ENCODE peak calls at places on chromosomes 5 and 9, in nine cellular contexts. T is heart right ventricle, U is astrocyte of the spinal cord, F is adrenal gland, D is DND-41, E is AG09319, V is H9, B is foreskin fibroblast, G is AG10803. L is an unnamed sample.

GRCh38 chr5:112338681-112339337 is 80.3 kb downstream of the EPB41L4A start:
- DNase-seq in T (no peak), U (peak), F (no peak), D (no peak), E (no peak), V (no peak), B (no peak), G (peak), L (no peak)

GRCh38 chr9:134035041-134036039 is 10.1 kb downstream of the BRD3OS start:
- DNase-seq in T (no peak), U (no peak), F (peak), D (no peak), E (no peak), V (no peak), B (no peak), G (no peak), L (no peak)

GRCh38 chr9:93319992-93320490 is 131.4 kb upstream of the FAM120A start:
- DNase-seq in T (no peak), U (no peak), F (no peak), D (no peak), E (no peak), V (peak), B (no peak), G (no peak), L (no peak)

GRCh38 chr5:143322931-143323330 is 80.6 kb downstream of the NR3C1 start:
- DNase-seq in T (no peak), U (peak), F (no peak), D (no peak), E (no peak), V (no peak), B (no peak), G (no peak), L (no peak)

GRCh38 chr5:66891184-66891925 is 295.2 kb downstream of the MAST4 start:
- DNase-seq in T (no peak), U (no peak), F (no peak), D (no peak), E (no peak), V (no peak), B (no peak), G (no peak), L (no peak)

GRCh38 chr9:115717298-115717697 is 436.3 kb upstream of the PAPPA start:
- DNase-seq in T (no peak), U (peak), F (no peak), D (no peak), E (no peak), V (no peak), B (peak), G (no peak), L (no peak)

GRCh38 chr5:11524188-11524587 is 380.1 kb downstream of the CTNND2 start:
- DNase-seq in T (no peak), U (no peak), F (no peak), D (no peak), E (no peak), V (no peak), B (no peak), G (no peak), L (no peak)

GRCh38 chr9:125437771-125438221 is 176.2 kb downstream of the GAPVD1 start:
- DNase-seq in T (no peak), U (no peak), F (no peak), D (no peak), E (no peak), V (peak), B (no peak), G (no peak), L (no peak)

GRCh38 chr5:1926071-1926440 is 43.3 kb upstream of the IRX4 start:
- DNase-seq in T (no peak), U (no peak), F (no peak), D (no peak), E (no peak), V (no peak), B (no peak), G (no peak), L (no peak)

GRCh38 chr5:54837939-54838457 is 147.4 kb downstream of the ESM1 start:
- DNase-seq in T (no peak), U (no peak), F (no peak), D (no peak), E (no peak), V (no peak), B (no peak), G (no peak), L (no peak)

GRCh38 chr5:95284512-95285405 is at the start of gene MCTP1:
- DNase-seq in T (peak), U (peak), F (peak), D (no peak), E (no peak), V (peak), B (no peak), G (no peak), L (peak)

GRCh38 chr9:135167839-135168378 is 80.4 kb downstream of the OLFM1 start:
- DNase-seq in T (no peak), U (no peak), F (no peak), D (no peak), E (no peak), V (no peak), B (no peak), G (no peak), L (no peak)

GRCh38 chr9:69215774-69216482 is 41.9 kb downstream of the TJP2 start:
- DNase-seq in T (no peak), U (no peak), F (peak), D (no peak), E (no peak), V (no peak), B (no peak), G (no peak), L (no peak)

GRCh38 chr9:16179566-16179965 is 626.7 kb downstream of the CCDC171 start:
- DNase-seq in T (no peak), U (no peak), F (no peak), D (peak), E (no peak), V (no peak), B (no peak), G (no peak), L (peak)

GRCh38 chr9:36488322-36488838 is 84.3 kb upstream of the MELK start:
- DNase-seq in T (no peak), U (peak), F (no peak), D (no peak), E (no peak), V (no peak), B (no peak), G (no peak), L (no peak)

GRCh38 chr5:138448481-138449398 is 9.9 kb downstream of the REEP2 start:
- DNase-seq in T (no peak), U (peak), F (peak), D (no peak), E (no peak), V (no peak), B (no peak), G (peak), L (no peak)

GRCh38 chr9:8718121-8718725 is 918.6 kb upstream of the DMAC1 start:
- DNase-seq in T (no peak), U (peak), F (no peak), D (no peak), E (no peak), V (no peak), B (no peak), G (peak), L (no peak)

GRCh38 chr5:75089137-75089536 is 36.8 kb upstream of the GCNT4 start:
- DNase-seq in T (no peak), U (no peak), F (no peak), D (no peak), E (no peak), V (no peak), B (no peak), G (no peak), L (no peak)

GRCh38 chr9:87676976-87677775 is 48.7 kb upstream of the CTSL start:
- DNase-seq in T (no peak), U (no peak), F (peak), D (no peak), E (no peak), V (peak), B (peak), G (peak), L (no peak)

DNA sequence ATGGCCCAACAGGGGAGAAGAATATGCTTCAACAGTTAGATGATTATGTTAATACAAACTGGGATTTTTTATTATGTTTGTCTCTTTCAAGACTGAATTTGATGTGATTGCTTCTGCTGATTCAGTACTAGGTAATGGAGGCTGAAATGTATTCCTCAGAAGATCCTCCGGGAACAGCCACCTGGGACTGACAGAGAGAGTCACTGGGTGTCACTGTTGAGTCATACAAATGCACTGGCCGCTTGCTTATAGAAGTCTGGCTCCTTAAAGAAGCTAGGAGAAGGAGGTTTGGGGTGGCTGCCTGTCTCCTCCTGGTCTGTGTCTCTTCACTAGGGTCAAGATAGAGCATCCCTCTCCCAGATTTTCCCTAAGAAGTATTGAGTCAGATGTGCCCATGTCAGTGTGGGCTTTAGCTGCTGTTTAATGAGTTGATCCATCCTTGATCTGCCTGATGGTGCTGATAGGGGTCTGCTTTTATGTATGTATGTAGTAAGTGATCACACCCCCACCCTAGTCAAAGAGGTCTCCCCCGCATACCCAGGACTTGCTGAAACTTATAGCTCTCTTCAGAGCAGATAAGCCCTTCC is 773.4 kb downstream of the BRINP1 start:
- DNase-seq in T (no peak), U (peak), F (peak), D (no peak), E (no peak), V (peak), B (peak), G (peak), L (no peak)
- TF ChIP-seq CTCF in T (peak), U (peak), F (peak), D (peak), E (peak), V (peak), B (peak), G (peak), L (peak)

GRCh38 chr5:181058786-181059296 is 18.8 kb downstream of the BTNL9 start:
- DNase-seq in T (no peak), U (no peak), F (no peak), D (no peak), E (no peak), V (no peak), B (no peak), G (no peak), L (no peak)

GRCh38 chr5:181060924-181061323 is 20.9 kb downstream of the BTNL9 start:
- DNase-seq in T (no peak), U (no peak), F (no peak), D (no peak), E (no peak), V (no peak), B (no peak), G (no peak), L (peak)

GRCh38 chr5:181058321-181058720 is 18.3 kb downstream of the BTNL9 start:
- DNase-seq in T (no peak), U (no peak), F (no peak), D (no peak), E (no peak), V (no peak), B (no peak), G (no peak), L (no peak)

GRCh38 chr5:181060231-181060590 is 20.1 kb downstream of the BTNL9 start:
- DNase-seq in T (no peak), U (no peak), F (no peak), D (no peak), E (no peak), V (no peak), B (no peak), G (no peak), L (no peak)

GRCh38 chr5:181059297-181060230 is 19.5 kb downstream of the BTNL9 start:
- DNase-seq in T (no peak), U (no peak), F (no peak), D (no peak), E (no peak), V (peak), B (no peak), G (no peak), L (no peak)
- TF ChIP-seq CTCF in T (no peak), U (no peak), F (no peak), D (no peak), E (no peak), V (no peak), B (no peak), G (no peak), L (no peak)

DNA sequence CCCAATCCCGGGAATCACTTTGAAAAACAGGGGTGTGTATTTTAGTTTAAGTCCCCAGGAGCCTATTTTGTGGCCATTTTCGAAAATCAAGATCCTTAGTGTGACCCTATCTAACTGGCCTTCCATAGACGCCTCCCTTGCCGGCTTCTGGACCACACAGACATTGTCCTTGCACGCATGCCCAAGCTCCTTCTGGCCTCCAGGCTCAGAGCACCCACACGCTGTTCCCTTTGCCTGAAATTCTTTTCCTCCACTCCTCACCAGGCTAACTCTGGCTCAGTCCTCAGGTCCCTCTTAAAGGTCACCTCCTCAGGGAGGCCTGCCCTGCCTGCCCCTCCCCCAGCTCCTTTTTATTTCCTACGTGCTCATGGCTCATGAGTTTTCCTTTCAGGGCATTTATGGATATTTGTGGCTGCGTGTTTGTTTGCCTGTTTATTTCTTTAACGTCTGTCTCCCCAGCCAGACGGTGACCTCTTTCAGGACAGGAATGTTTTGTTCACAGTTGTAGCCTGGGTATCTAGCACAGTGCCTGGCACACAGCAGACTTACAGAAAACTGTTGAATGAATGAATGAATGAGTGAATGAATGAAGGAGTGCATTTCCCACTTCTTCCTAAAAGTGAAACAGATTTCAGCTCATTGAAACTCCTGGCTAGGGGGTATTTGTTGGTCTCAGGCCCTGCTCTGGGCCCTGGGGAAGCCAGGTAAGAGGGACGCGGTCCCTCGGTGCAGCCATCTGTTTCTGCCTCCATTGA is 79.1 kb upstream of the IER5L start:
- DNase-seq in T (no peak), U (no peak), F (no peak), D (no peak), E (no peak), V (no peak), B (no peak), G (no peak), L (no peak)
- TF ChIP-seq CTCF in T (no peak), U (no peak), F (no peak), D (no peak), E (no peak), V (no peak), B (no peak), G (no peak), L (no peak)

DNA sequence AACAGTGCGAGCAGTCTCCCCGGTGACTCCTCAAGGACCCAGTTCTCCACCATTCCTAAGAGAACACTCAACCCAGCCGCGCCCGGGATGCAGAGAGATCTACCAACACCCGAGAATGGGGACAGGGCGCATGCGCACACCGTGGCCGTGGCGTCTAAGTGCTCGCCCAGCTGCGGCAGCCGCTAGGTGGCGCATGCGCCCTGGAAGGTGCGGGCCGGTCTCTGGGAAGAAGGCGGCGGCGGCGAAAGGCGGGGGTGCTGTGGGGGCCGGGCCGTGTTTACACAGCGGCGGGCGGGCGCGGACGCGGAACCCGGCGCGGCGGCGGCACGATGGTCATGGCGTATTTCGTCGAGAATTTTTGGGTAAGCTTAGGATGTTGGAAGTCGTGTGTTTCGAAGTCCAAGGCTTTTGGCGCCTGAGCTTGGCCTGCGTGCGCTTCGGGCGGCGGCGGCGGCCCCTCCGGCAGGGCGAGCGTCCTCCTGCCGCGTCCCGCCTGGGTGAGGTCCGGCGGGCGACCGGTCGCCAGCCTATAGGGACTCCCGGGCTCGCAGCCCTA is at the start of gene FCHO2:
- DNase-seq in T (peak), U (peak), F (peak), D (peak), E (peak), V (peak), B (peak), G (peak), L (peak)
- TF ChIP-seq CTCF in T (peak), U (peak), F (peak), D (peak), E (peak), V (peak), B (peak), G (peak), L (peak)

DNA sequence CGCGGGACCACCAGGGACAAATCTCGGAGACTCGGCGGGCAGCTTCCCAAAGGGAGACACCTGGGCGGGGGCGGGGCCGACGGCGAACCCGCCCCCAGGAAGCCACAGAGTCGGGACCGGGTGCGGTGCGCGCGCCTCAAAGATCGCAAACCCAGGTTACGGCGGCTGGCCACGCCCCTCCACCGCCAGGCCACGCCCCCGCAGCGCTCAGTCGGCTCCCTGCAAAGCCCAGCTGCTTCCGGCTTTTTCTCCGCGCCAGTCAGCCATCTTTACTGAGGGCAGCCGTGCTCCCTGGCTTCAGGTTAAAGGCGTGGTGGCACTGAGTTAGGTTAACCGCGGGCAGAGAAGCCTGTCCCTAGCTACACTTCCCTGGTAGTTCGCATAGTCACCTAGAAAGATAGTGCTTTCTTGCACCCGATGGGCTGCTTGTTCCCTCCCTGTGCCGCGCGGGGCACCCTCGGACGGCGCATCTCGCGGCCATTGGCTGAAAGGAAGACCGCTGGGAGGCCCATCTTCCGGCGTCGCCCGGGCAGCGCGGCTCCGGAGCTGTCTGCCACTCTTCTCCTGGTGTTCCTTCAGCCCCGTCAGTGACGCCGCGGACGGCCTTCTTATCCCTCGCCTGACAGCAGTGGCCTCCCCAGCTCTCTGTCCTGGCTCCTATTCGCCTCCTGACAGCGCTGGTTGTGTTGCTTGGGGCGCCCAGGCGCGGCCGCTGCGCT is at the start of gene TBC1D2:
- DNase-seq in T (peak), U (peak), F (peak), D (peak), E (peak), V (peak), B (peak), G (peak), L (peak)
- TF ChIP-seq CTCF in T (peak), U (peak), F (peak), D (peak), E (peak), V (peak), B (peak), G (peak), L (peak)

GRCh38 chr5:164672190-164672589 is 1166.8 kb downstream of the MAT2B start:
- DNase-seq in T (no peak), U (no peak), F (no peak), D (no peak), E (no peak), V (no peak), B (no peak), G (no peak), L (no peak)

DNA sequence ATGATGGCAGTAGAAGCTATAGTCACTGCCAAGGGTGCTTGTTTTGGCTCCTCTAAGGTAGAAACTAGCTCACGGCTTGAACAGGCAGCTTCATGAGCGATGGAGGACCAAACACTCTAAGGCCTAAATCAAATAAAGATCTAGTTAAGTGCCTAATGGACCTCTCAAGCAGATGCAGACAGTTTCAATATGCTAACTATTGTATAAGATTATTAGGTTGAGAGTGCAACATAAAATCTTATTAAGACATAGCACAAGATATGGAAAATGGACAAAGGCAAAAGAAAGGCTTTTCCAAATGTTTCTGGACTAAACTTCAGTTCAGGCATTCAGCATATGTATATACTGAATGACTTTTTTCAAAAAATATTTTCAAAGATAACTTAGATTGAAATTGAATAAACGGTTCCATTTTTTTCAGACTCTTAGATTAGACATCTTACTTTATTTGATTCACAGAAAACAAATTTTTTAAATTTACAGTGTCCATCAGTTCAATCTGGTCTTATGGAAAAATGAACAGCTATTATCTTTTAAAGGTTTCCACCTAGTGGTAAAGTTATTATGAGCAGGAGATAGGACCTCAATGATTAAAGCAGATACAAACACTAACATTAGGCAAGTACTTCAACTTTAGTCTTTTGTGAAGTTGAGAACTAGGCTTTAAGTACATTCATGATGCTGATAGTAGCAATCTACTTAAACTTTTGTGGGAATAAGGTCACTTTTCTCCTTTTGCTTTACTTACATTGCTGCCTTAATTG is 1167.7 kb downstream of the MAT2B start:
- DNase-seq in T (no peak), U (peak), F (no peak), D (no peak), E (no peak), V (no peak), B (no peak), G (no peak), L (no peak)
- TF ChIP-seq CTCF in T (peak), U (peak), F (peak), D (peak), E (no peak), V (peak), B (no peak), G (no peak), L (peak)